ENCODE peak calls at places on chromosome 14, in eight cellular contexts. H, V, Z, Q, P, U, M and G are unnamed samples.

GRCh38 chr14:61668267-61668666 is 27.0 kb upstream of the HIF1A start:
- DNase-seq in H (no peak), V (no peak), Z (peak; percentile 22), Q (no peak), P (no peak), U (no peak), M (no peak), G (no peak)

GRCh38 chr14:42424501-42424900 is 817.8 kb downstream of the LRFN5 start:
- DNase-seq in H (no peak), V (no peak), Z (no peak), Q (no peak), P (no peak), U (no peak), M (peak; percentile 6), G (no peak)

GRCh38 chr14:24176599-24176998 is 4.7 kb downstream of the REC8 start:
- DNase-seq in H (no peak), V (no peak), Z (no peak), Q (no peak), P (no peak), U (no peak), M (no peak), G (no peak)

GRCh38 chr14:81837304-81837703 is 303.7 kb upstream of the SEL1L start:
- DNase-seq in H (no peak), V (no peak), Z (no peak), Q (no peak), P (no peak), U (no peak), M (no peak), G (no peak)

GRCh38 chr14:58844544-58844943 is 206.8 kb downstream of the DACT1 start:
- DNase-seq in H (no peak), V (no peak), Z (no peak), Q (no peak), P (no peak), U (no peak), M (no peak), G (no peak)

GRCh38 chr14:53814371-53814770 is 142.3 kb downstream of the BMP4 start:
- DNase-seq in H (no peak), V (no peak), Z (no peak), Q (no peak), P (no peak), U (no peak), M (peak; percentile 1), G (no peak)

GRCh38 chr14:68937790-68938514 is 41.1 kb downstream of the ACTN1 start:
- DNase-seq in H (no peak), V (no peak), Z (peak; percentile 89), Q (peak; percentile 20), P (peak; percentile 91), U (peak; percentile 74), M (no peak), G (no peak)

GRCh38 chr14:22861651-22862050 is 9.9 kb upstream of the LRP10 start:
- DNase-seq in H (no peak), V (no peak), Z (no peak), Q (no peak), P (no peak), U (no peak), M (no peak), G (no peak)

GRCh38 chr14:23653046-23653445 is 16.9 kb downstream of the DHRS2 start:
- DNase-seq in H (no peak), V (no peak), Z (no peak), Q (no peak), P (no peak), U (no peak), M (no peak), G (no peak)

GRCh38 chr14:22232486-22232885 is 356.5 kb downstream of the DAD1 start:
- DNase-seq in H (no peak), V (no peak), Z (no peak), Q (no peak), P (no peak), U (no peak), M (no peak), G (no peak)

GRCh38 chr14:75811862-75812505 is 150.9 kb downstream of the TTLL5 start:
- DNase-seq in H (no peak), V (no peak), Z (no peak), Q (no peak), P (no peak), U (no peak), M (no peak), G (no peak)

GRCh38 chr14:66746316-66747006 is 238.5 kb downstream of the GPHN start:
- DNase-seq in H (no peak), V (peak; percentile 5), Z (peak; percentile 66), Q (peak; percentile 2), P (peak; percentile 36), U (no peak), M (peak; percentile 78), G (peak; percentile 51)

GRCh38 chr14:90447720-90448497 is 51.1 kb downstream of the CALM1 start:
- DNase-seq in H (no peak), V (no peak), Z (peak; percentile 21), Q (no peak), P (no peak), U (no peak), M (no peak), G (no peak)

GRCh38 chr14:96173646-96174475 is 30.8 kb upstream of the BDKRB2 start:
- DNase-seq in H (no peak), V (no peak), Z (no peak), Q (no peak), P (no peak), U (no peak), M (no peak), G (no peak)

GRCh38 chr14:76866469-76866868 is 40.3 kb downstream of the LRRC74A start:
- DNase-seq in H (no peak), V (no peak), Z (no peak), Q (no peak), P (no peak), U (no peak), M (no peak), G (no peak)

GRCh38 chr14:76872796-76873432 is 46.7 kb downstream of the LRRC74A start:
- DNase-seq in H (peak; percentile 56), V (no peak), Z (peak; percentile 56), Q (peak; percentile 58), P (peak; percentile 63), U (peak; percentile 72), M (peak; percentile 60), G (peak; percentile 18)

GRCh38 chr14:76868453-76869170 is 42.4 kb downstream of the LRRC74A start:
- DNase-seq in H (no peak), V (no peak), Z (no peak), Q (no peak), P (no peak), U (no peak), M (no peak), G (no peak)

GRCh38 chr14:76867536-76868452 is 41.6 kb downstream of the LRRC74A start:
- DNase-seq in H (peak; percentile 56), V (no peak), Z (no peak), Q (no peak), P (no peak), U (no peak), M (no peak), G (no peak)

DNA sequence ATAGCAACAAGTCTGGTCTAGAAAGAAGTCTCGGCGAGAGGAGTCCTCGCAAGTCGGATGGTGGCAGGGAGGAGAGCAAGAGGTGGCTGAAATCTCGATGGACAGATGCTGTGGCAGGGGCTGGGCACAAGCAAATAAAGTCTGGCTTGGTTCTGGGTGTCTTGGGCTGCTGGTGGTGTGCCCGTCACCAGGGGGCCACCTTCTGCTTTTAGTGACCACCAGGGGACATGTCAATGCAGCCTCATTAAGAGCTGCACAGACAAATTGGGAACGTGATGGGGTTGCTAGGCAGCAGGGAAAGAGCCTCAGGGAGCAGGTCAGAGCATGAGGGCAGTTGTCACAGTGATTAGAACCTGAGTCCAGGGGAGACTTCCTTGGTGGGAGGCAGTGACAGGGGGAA is 43.9 kb downstream of the LRRC74A start:
- DNase-seq in H (no peak), V (no peak), Z (peak; percentile 38), Q (no peak), P (peak; percentile 64), U (no peak), M (no peak), G (peak; percentile 11)
- TF ChIP-seq CTCF in H (no peak), V (peak; percentile 9), Z (peak; percentile 16), Q (no peak), P (peak; percentile 58), U (no peak), M (peak; percentile 35), G (peak; percentile 72)

DNA sequence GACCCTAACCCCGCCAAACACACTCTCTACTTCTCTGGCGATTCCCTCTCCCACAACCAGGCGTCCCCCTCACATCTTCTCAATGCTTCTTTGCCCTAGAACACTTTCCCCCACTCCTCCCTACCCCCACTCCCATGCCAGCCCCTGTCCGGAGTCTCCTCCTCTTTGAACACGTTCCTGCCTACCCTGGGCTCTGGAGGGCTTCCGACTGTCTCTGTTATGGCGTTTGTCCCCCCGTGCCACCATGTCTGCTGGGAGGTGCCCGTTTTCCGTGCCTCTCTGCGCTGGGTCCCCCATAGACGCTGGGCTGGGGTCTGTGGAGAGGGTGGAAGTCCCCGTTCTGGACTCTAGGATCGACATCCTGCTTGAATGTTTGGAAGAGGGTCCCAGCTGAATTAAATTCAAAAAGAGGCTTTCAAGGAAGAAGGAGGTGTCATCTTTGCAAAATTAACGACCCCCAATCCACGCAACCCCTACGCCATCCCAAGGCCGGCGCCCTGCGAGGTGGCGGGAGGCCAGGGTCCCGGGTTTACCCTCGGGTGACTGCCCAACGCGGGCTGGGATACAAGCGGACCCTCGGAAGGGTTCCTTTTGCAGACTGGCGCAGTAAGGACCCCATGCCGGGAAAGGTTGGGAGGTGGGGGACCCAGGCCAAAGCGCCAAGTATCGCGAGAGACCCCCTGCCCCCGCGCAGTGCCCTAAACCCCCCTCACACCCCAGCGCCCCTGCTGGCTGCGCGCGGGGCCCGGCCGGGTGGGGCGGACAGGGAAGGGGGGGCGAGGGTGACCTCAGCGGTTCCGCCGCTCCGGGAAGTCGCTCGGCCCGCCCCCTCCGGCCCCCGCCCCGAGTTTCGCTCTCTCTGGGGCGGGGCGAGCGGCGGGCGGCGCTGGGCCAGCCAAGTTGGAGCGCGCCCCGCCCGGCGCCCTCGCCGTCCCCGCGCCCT is 973 bp upstream of the ZBTB42 start:
- DNase-seq in H (peak; percentile 85), V (no peak), Z (no peak), Q (peak; percentile 88), P (peak; percentile 80), U (peak; percentile 84), M (peak; percentile 66), G (no peak)
- TF ChIP-seq CTCF in H (no peak), V (peak; percentile 49), Z (peak; percentile 5), Q (peak; percentile 22), P (peak; percentile 37), U (peak; percentile 19), M (peak; percentile 41), G (peak; percentile 44)

GRCh38 chr14:86641310-86641709 is 1111.4 kb downstream of the FLRT2 start:
- DNase-seq in H (no peak), V (no peak), Z (no peak), Q (no peak), P (no peak), U (no peak), M (no peak), G (no peak)

GRCh38 chr14:86639146-86639545 is 1109.2 kb downstream of the FLRT2 start:
- DNase-seq in H (no peak), V (no peak), Z (no peak), Q (no peak), P (no peak), U (no peak), M (peak; percentile 19), G (no peak)

GRCh38 chr14:86646125-86646524 is 1116.2 kb downstream of the FLRT2 start:
- DNase-seq in H (no peak), V (no peak), Z (no peak), Q (no peak), P (no peak), U (no peak), M (no peak), G (no peak)

GRCh38 chr14:86640288-86640687 is 1110.3 kb downstream of the FLRT2 start:
- DNase-seq in H (no peak), V (no peak), Z (no peak), Q (no peak), P (no peak), U (no peak), M (no peak), G (no peak)
- TF ChIP-seq CTCF in H (no peak), V (no peak), Z (no peak), Q (no peak), P (no peak), U (no peak), M (no peak), G (no peak)

GRCh38 chr14:88750413-88750812 is 42.3 kb downstream of the EML5 start:
- DNase-seq in H (no peak), V (no peak), Z (no peak), Q (no peak), P (no peak), U (no peak), M (no peak), G (no peak)
- TF ChIP-seq CTCF in H (no peak), V (no peak), Z (no peak), Q (no peak), P (no peak), U (no peak), M (no peak), G (no peak)